ENCODE peak calls at places on chromosomes 1 and 21, in four cellular contexts. L is psoas muscle, T is RWPE2, Y is foreskin fibroblast. U is an unnamed sample.

GRCh38 chr1:27525296-27526271 is 35.6 kb upstream of the WASF2 start:
- DNase-seq in T (no peak), L (peak; percentile 72), Y (peak; percentile 92), U (peak; percentile 83)

GRCh38 chr1:186617860-186618780 is 62.1 kb downstream of the PTGS2 start:
- DNase-seq in T (no peak), L (peak; percentile 27), Y (peak; percentile 77), U (peak; percentile 37)

GRCh38 chr1:101144868-101145808 is 91.7 kb upstream of the S1PR1 start:
- DNase-seq in T (no peak), Y (peak; percentile 15), L (no peak), U (peak; percentile 58)

GRCh38 chr1:68100571-68100970 is 50.1 kb upstream of the DIRAS3 start:
- DNase-seq in T (no peak), L (no peak), Y (no peak), U (no peak)

GRCh38 chr1:204225841-204226745 is 12.3 kb upstream of the GOLT1A start:
- DNase-seq in Y (no peak), T (no peak), L (no peak), U (peak; percentile 15)

GRCh38 chr1:200818248-200818647 is 54.5 kb upstream of the GPR25 start:
- DNase-seq in L (no peak), Y (no peak), T (no peak), U (no peak)

GRCh38 chr1:116697892-116698595 is 30.5 kb upstream of the IGSF3 start:
- DNase-seq in L (no peak), Y (peak; percentile 36), T (no peak), U (no peak)

GRCh38 chr21:44925027-44925755 is 4.5 kb upstream of the ITGB2 start:
- DNase-seq in T (no peak), L (no peak), Y (peak; percentile 58), U (peak; percentile 76)

GRCh38 chr1:2300004-2300771 is 72.1 kb downstream of the SKI start:
- DNase-seq in T (no peak), L (no peak), Y (no peak), U (no peak)

GRCh38 chr1:159055181-159055621 is 21.4 kb downstream of the AIM2 start:
- DNase-seq in Y (no peak), T (no peak), L (no peak), U (no peak)

DNA sequence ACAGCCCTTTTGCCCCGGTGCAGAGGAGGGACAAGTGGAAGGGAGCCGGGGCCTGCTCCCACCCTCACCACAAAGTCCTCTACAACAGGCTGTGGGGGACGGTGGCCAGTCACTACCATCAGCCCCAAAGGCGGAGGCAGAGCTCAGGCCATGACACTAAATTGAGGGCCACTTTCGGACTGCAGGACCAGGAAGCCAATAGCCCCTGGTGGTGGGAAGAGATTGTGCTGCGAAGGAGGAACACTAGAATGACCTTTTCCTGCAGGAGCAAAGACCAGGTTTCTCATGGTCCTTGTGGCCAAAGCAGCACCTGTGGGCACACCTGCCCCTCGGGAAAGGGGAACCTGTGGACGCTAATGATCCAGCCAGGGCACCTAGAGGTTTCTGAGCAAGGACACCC is 30.3 kb downstream of the ACTA1 start:
- DNase-seq in L (no peak), Y (no peak), T (no peak), U (no peak)
- TF ChIP-seq CTCF in L (no peak), Y (no peak), T (no peak), U (no peak)

GRCh38 chr1:25474439-25475047 is 43.8 kb downstream of the MACO1 start:
- DNase-seq in Y (no peak), L (no peak), T (no peak), U (no peak)
- H3K4me3 ChIP-seq in Y (no peak overlapping the region), L (no peak overlapping the region), T (no peak overlapping the region), U (no peak overlapping the region)

GRCh38 chr1:18557621-18558465 is 72.8 kb upstream of the PAX7 start:
- DNase-seq in L (no peak), Y (peak; percentile 8), T (no peak), U (peak; percentile 3)

GRCh38 chr1:18564661-18565060 is 66.0 kb upstream of the PAX7 start:
- DNase-seq in T (no peak), L (no peak), Y (no peak), U (no peak)

GRCh38 chr1:18561967-18562366 is 68.7 kb upstream of the PAX7 start:
- DNase-seq in L (no peak), Y (no peak), T (no peak), U (no peak)

GRCh38 chr1:18556364-18556763 is 74.3 kb upstream of the PAX7 start:
- DNase-seq in L (no peak), Y (peak; percentile 15), T (no peak), U (peak; percentile 57)

DNA sequence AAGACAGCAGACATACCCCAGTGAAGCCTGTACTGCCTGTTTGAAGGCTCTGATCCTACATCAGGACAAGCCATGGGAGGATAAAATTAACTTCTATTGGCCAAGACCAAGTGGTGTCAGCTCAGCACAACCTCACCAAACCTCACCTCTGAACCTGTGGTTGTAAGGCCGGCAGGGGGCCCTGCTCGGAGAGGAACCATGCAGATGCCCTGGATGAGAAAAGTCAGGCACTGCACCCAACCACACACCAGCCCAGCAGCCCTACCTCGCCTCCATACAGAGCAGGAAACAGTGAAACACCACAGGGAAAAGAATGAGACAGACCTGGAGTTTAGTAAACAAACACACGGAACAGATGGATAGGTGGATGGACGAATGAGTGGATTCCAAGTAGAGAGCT is 70.0 kb upstream of the PAX7 start:
- DNase-seq in Y (no peak), L (no peak), T (no peak), U (no peak)
- TF ChIP-seq CTCF in Y (no peak), L (no peak), T (no peak), U (no peak)

DNA sequence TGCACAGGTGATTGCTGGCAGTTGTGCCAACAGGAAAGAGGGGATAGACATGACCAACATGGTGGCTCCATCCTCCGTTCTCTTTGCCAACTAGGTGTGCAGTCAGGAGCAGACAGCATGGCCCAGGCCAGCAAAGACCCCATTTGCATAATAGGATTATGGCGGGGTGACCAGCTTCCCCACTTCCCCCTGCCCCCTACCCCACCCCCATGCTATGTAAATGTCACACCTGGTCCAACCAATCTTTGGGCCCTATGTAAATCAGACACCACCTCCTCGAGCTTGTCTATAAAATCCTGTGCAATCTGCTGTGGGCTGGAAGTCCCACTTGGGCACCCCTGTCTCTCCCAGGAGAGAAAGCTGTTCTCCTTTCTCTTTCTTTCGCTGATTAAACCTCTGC is 146.0 kb downstream of the SLC30A10 start:
- DNase-seq in Y (no peak), T (no peak), L (no peak), U (no peak)
- H3K4me3 ChIP-seq in Y (no peak overlapping the region), T (no peak overlapping the region), L (no peak overlapping the region), U (no peak overlapping the region)

DNA sequence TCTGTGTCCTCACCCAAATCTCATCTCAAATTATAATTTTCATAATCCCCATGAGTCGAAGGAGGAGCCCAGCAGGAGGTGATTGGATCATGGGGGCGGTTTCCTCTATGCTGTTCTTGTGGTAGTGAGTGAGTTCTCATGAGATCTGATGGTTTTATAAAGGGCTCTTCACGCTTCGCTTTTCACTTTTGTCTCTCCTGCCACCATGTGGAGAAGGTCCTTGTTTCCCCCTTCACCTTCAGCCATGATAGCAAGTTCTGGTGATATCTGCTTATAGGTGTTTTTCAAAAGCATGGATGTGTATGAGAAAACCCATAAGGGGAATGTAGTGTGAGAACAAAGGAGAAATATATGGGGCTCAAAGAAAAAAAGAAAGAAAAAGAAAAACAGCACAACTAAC is 405.9 kb upstream of the RGS18 start:
- DNase-seq in Y (no peak), L (no peak), T (no peak), U (no peak)
- TF ChIP-seq CTCF in Y (no peak), L (no peak), T (no peak), U (no peak)

GRCh38 chr1:7504438-7504720 is 266.7 kb upstream of the VAMP3 start:
- DNase-seq in T (no peak), Y (no peak), L (no peak), U (no peak)
- H3K4me3 ChIP-seq in T (no peak overlapping the region), Y (no peak overlapping the region), L (no peak overlapping the region), U (no peak overlapping the region)

GRCh38 chr1:79875187-79875586 is 868.7 kb upstream of the ADGRL4 start:
- DNase-seq in T (no peak), L (no peak), Y (no peak), U (no peak)

GRCh38 chr1:79877086-79877485 is 870.6 kb upstream of the ADGRL4 start:
- DNase-seq in Y (no peak), L (no peak), T (no peak), U (peak; percentile 43)

GRCh38 chr1:79874289-79874688 is 867.8 kb upstream of the ADGRL4 start:
- DNase-seq in L (no peak), Y (peak; percentile 20), T (no peak), U (peak; percentile 12)
- TF ChIP-seq CTCF in L (no peak), Y (no peak), T (no peak), U (peak; percentile 25)